ENCODE peak calls at places on chromosomes 5 and 9, in nine cellular contexts. A, F, I, T, D, G, U, H and E are unnamed samples.

GRCh38 chr9:123662057-123662776 is 267.7 kb downstream of the DENND1A start:
- DNase-seq in A (no peak), F (no peak), I (no peak), T (no peak), D (no peak), G (no peak), U (no peak), H (no peak), E (no peak)

GRCh38 chr5:180079702-180080466 is 8.3 kb upstream of the RNF130 start:
- DNase-seq in A (no peak), F (no peak), I (no peak), T (no peak), D (no peak), G (no peak), U (no peak), H (no peak), E (no peak)

GRCh38 chr5:141547488-141547887 is 58.6 kb downstream of the PCDHGC5 start:
- DNase-seq in A (no peak), F (no peak), I (no peak), T (no peak), D (no peak), G (no peak), U (no peak), H (no peak), E (no peak)

GRCh38 chr5:157563373-157564148 is 12.0 kb downstream of the ADAM19 start:
- DNase-seq in A (no peak), F (no peak), I (peak; percentile 56), T (no peak), D (no peak), G (no peak), U (no peak), H (no peak), E (no peak)

GRCh38 chr9:89135572-89135971 is 43.0 kb downstream of the SHC3 start:
- DNase-seq in A (no peak), F (no peak), I (no peak), T (no peak), D (no peak), G (no peak), U (no peak), H (no peak), E (no peak)

GRCh38 chr9:109449036-109449798 is 48.9 kb downstream of the PTPN3 start:
- DNase-seq in A (no peak), F (no peak), I (no peak), T (no peak), D (no peak), G (peak; percentile 62), U (no peak), H (no peak), E (no peak)

GRCh38 chr5:176319827-176320554 is 41.6 kb downstream of the KIAA1191 start:
- DNase-seq in A (no peak), F (no peak), I (no peak), T (no peak), D (no peak), G (peak; percentile 15), U (no peak), H (peak; percentile 7), E (no peak)

GRCh38 chr5:141186897-141187512 is at the start of gene PCDHB9:
- DNase-seq in A (no peak), F (no peak), I (no peak), T (no peak), D (no peak), G (peak; percentile 79), U (no peak), H (no peak), E (no peak)

GRCh38 chr5:125829349-125829748 is 593.9 kb upstream of the GRAMD2B start:
- DNase-seq in A (no peak), F (no peak), I (no peak), T (no peak), D (no peak), G (no peak), U (no peak), H (no peak), E (no peak)

GRCh38 chr9:77909306-77909705 is 122.3 kb downstream of the GNAQ start:
- DNase-seq in A (no peak), F (no peak), I (no peak), T (no peak), D (no peak), G (no peak), U (no peak), H (no peak), E (no peak)

GRCh38 chr5:71748360-71748759 is 29.3 kb downstream of the CARTPT start:
- DNase-seq in A (peak; percentile 71), F (no peak), I (no peak), T (peak; percentile 40), D (peak; percentile 96), G (no peak), U (no peak), H (no peak), E (no peak)

GRCh38 chr5:171494452-171495121 is 75.1 kb downstream of the FGF18 start:
- DNase-seq in A (no peak), F (peak; percentile 44), I (peak; percentile 74), T (peak; percentile 32), D (peak; percentile 54), G (peak; percentile 79), U (no peak), H (peak; percentile 44), E (peak; percentile 84)

GRCh38 chr9:105039180-105039799 is 111.3 kb upstream of the ABCA1 start:
- DNase-seq in A (no peak), F (no peak), I (no peak), T (no peak), D (no peak), G (no peak), U (no peak), H (no peak), E (no peak)

GRCh38 chr5:134101686-134102439 is 12.6 kb upstream of the TCF7 start:
- DNase-seq in A (no peak), F (peak; percentile 60), I (peak; percentile 84), T (peak; percentile 65), D (peak; percentile 85), G (peak; percentile 60), U (no peak), H (peak; percentile 80), E (no peak)

GRCh38 chr5:157913575-157913974 is 54.6 kb upstream of the CLINT1 start:
- DNase-seq in A (no peak), F (no peak), I (no peak), T (no peak), D (no peak), G (no peak), U (no peak), H (no peak), E (no peak)

GRCh38 chr5:120327180-120327579 is 136.9 kb upstream of the PRR16 start:
- DNase-seq in A (no peak), F (no peak), I (no peak), T (no peak), D (no peak), G (peak; percentile 2), U (no peak), H (no peak), E (no peak)

GRCh38 chr5:1316941-1317340 is 22.1 kb upstream of the TERT start:
- DNase-seq in A (no peak), F (no peak), I (no peak), T (peak; percentile 9), D (peak; percentile 24), G (no peak), U (no peak), H (no peak), E (peak; percentile 35)

GRCh38 chr9:112582863-112583262 is 96.2 kb downstream of the KIAA1958 start:
- DNase-seq in A (no peak), F (no peak), I (no peak), T (no peak), D (no peak), G (no peak), U (no peak), H (no peak), E (no peak)

DNA sequence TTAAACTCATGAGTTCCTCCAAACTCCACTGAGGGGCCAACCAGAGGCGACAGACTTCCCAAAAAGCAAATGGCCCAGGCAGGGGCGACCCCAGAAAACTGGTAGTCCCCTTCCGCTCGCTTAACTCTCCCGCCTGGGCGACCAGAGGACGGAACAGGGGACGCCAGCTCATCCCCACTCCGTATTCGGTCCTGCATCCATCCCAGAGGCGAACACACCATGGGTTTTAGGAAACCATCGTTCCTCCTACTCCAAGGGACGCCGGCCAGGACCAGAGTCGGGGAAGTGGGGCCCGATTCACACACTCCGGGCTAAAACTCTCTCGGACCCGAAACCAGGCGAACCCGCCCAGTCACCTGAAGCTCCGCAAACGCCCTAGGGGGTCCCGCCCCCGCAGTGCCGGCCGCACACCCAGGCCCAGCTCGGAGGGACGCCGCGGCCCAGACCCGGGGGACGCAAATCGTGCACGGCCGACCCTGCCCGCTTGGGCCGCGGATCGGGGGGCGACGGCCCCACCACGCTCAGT is 478 bp downstream of the TEX10 start:
- DNase-seq in A (peak; percentile 54), F (peak; percentile 35), I (peak; percentile 60), T (peak; percentile 28), D (peak; percentile 57), G (peak; percentile 29), U (no peak), H (peak; percentile 43), E (peak; percentile 74)
- H3K27ac ChIP-seq in A (peak overlapping the region; percentile 91), F (peak overlapping the region; percentile 81), I (peak overlapping the region; percentile 87), T (peak overlapping the region; percentile 23), D (peak overlapping the region; percentile 89), G (peak overlapping the region; percentile 94), U (peak overlapping the region; percentile 86), H (peak overlapping the region; percentile 99), E (peak overlapping the region; percentile 79)

DNA sequence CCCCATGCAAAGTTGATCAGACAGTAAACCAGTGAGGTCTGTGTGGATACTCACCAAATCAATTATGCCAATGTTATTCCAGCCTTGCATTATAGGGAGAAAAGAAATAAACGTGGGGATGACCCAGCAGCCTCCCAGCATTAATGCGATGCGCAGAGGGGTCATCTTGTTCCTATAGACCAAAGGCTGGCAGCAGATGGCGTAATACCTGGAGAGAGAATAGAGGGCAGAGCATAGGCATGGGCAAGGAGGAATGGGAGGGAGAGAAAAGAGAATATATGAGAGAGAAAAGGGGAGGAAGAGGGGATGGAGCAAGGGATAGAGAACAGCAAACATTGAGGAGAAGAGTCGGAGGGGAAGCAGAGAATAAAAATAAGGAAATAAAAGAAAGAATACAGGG is 131.2 kb downstream of the HTR4 start:
- DNase-seq in A (no peak), F (no peak), I (no peak), T (no peak), D (no peak), G (peak; percentile 7), U (no peak), H (no peak), E (no peak)
- TF ChIP-seq CTCF in A (no peak), F (no peak), I (no peak), T (no peak), D (no peak), G (peak; percentile 16), U (peak; percentile 18), H (no peak), E (no peak)

GRCh38 chr5:32421075-32421474 is 23.5 kb downstream of the ZFR start:
- DNase-seq in A (no peak), F (no peak), I (no peak), T (no peak), D (no peak), G (no peak), U (no peak), H (no peak), E (no peak)
- H3K27ac ChIP-seq in A (no peak overlapping the region), F (no peak overlapping the region), I (no peak overlapping the region), T (no peak overlapping the region), D (no peak overlapping the region), G (no peak overlapping the region), U (no peak overlapping the region), H (no peak overlapping the region), E (no peak overlapping the region)

DNA sequence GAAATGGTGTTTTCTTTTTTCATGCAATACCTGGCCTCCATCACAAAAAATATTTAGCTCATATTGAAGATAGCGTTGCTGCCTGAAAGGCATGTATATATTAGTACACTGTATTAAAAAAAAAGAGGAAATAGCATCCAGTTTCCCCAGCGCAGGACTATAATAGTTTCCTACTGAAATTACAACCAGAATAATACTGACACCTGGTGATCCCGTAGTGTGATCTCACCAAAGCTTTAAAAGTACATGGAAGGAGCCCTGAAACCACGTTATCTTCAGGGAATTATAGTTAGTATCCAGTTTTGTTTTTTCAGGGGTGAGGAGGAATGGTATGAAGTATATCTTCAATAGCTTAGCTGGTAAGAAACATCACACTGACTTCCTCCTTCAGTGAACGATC is 264.9 kb downstream of the CD180 start:
- DNase-seq in A (no peak), F (no peak), I (no peak), T (no peak), D (no peak), G (no peak), U (no peak), H (no peak), E (no peak)
- TF ChIP-seq CTCF in A (no peak), F (no peak), I (no peak), T (no peak), D (no peak), G (no peak), U (no peak), H (no peak), E (no peak)